ENCODE peak calls at places on chromosomes 4 and X, in ten cellular contexts. One of them, this sample, is unnamed.
A peak's percentile ranks its signal among the peaks of the same experiment; 100 is the strongest.

GRCh38 chrX:155632424-155633100 is 19.8 kb upstream of the TMLHE start:
- DNase-seq in cardiac fibroblast: peak; percentile 18
- DNase-seq in endothelial cell: no peak
- DNase-seq in upper lobe of right lung: no peak
- DNase-seq in OCI-LY7: no peak
- DNase-seq in GM20000: no peak
- DNase-seq in nephron progenitor cell: no peak
- DNase-seq in HFF-Myc: no peak
- DNase-seq in choroid plexus epithelial cell: peak; percentile 18
- DNase-seq in heart left ventricle: no peak
- DNase-seq in this sample: no peak

GRCh38 chr4:55475394-55476243 is 71.1 kb downstream of the CLOCK start:
- DNase-seq in cardiac fibroblast: peak; percentile 77
- DNase-seq in endothelial cell: no peak
- DNase-seq in upper lobe of right lung: no peak
- DNase-seq in OCI-LY7: no peak
- DNase-seq in GM20000: no peak
- DNase-seq in nephron progenitor cell: no peak
- DNase-seq in HFF-Myc: peak; percentile 7
- DNase-seq in choroid plexus epithelial cell: peak; percentile 72
- DNase-seq in heart left ventricle: no peak
- DNase-seq in this sample: no peak

GRCh38 chr4:11418610-11419009 is 10.1 kb downstream of the HS3ST1 start:
- DNase-seq in cardiac fibroblast: no peak
- DNase-seq in endothelial cell: peak; percentile 26
- DNase-seq in upper lobe of right lung: no peak
- DNase-seq in OCI-LY7: no peak
- DNase-seq in GM20000: no peak
- DNase-seq in nephron progenitor cell: no peak
- DNase-seq in HFF-Myc: no peak
- DNase-seq in choroid plexus epithelial cell: no peak
- DNase-seq in heart left ventricle: no peak
- DNase-seq in this sample: no peak

GRCh38 chr4:52963976-52964375 is 101.9 kb downstream of the RASL11B start:
- DNase-seq in cardiac fibroblast: no peak
- DNase-seq in endothelial cell: no peak
- DNase-seq in upper lobe of right lung: no peak
- DNase-seq in OCI-LY7: no peak
- DNase-seq in GM20000: no peak
- DNase-seq in nephron progenitor cell: no peak
- DNase-seq in HFF-Myc: no peak
- DNase-seq in choroid plexus epithelial cell: no peak
- DNase-seq in heart left ventricle: no peak
- DNase-seq in this sample: no peak

GRCh38 chr4:7782783-7783182 is 156.9 kb downstream of the AFAP1 start:
- DNase-seq in cardiac fibroblast: peak; percentile 55
- DNase-seq in endothelial cell: no peak
- DNase-seq in upper lobe of right lung: no peak
- DNase-seq in OCI-LY7: no peak
- DNase-seq in GM20000: no peak
- DNase-seq in nephron progenitor cell: no peak
- DNase-seq in HFF-Myc: no peak
- DNase-seq in choroid plexus epithelial cell: peak; percentile 59
- DNase-seq in heart left ventricle: no peak
- DNase-seq in this sample: no peak

GRCh38 chr4:18815779-18816173 is 794.2 kb upstream of the LCORL start:
- DNase-seq in cardiac fibroblast: no peak
- DNase-seq in endothelial cell: no peak
- DNase-seq in upper lobe of right lung: no peak
- DNase-seq in OCI-LY7: peak; percentile 35
- DNase-seq in GM20000: no peak
- DNase-seq in nephron progenitor cell: no peak
- DNase-seq in HFF-Myc: no peak
- DNase-seq in choroid plexus epithelial cell: no peak
- DNase-seq in heart left ventricle: no peak
- DNase-seq in this sample: no peak

GRCh38 chr4:2928242-2929155 is 34.7 kb downstream of the NOP14 start:
- DNase-seq in cardiac fibroblast: no peak
- DNase-seq in endothelial cell: no peak
- DNase-seq in upper lobe of right lung: peak; percentile 67
- DNase-seq in OCI-LY7: no peak
- DNase-seq in GM20000: no peak
- DNase-seq in nephron progenitor cell: no peak
- DNase-seq in HFF-Myc: no peak
- DNase-seq in choroid plexus epithelial cell: no peak
- DNase-seq in heart left ventricle: no peak
- DNase-seq in this sample: peak; percentile 70

GRCh38 chrX:9166566-9166909 is 132.6 kb upstream of the FAM9B start:
- DNase-seq in cardiac fibroblast: no peak
- DNase-seq in endothelial cell: no peak
- DNase-seq in upper lobe of right lung: no peak
- DNase-seq in OCI-LY7: no peak
- DNase-seq in GM20000: no peak
- DNase-seq in nephron progenitor cell: no peak
- DNase-seq in HFF-Myc: no peak
- DNase-seq in choroid plexus epithelial cell: no peak
- DNase-seq in heart left ventricle: no peak
- DNase-seq in this sample: no peak

GRCh38 chr4:41024556-41025491 is 189.5 kb downstream of the APBB2 start:
- DNase-seq in cardiac fibroblast: no peak
- DNase-seq in endothelial cell: no peak
- DNase-seq in upper lobe of right lung: no peak
- DNase-seq in OCI-LY7: peak; percentile 64
- DNase-seq in GM20000: no peak
- DNase-seq in nephron progenitor cell: no peak
- DNase-seq in HFF-Myc: no peak
- DNase-seq in choroid plexus epithelial cell: peak; percentile 33
- DNase-seq in heart left ventricle: no peak
- DNase-seq in this sample: no peak

GRCh38 chrX:53321943-53322497 is 40.6 kb upstream of the IQSEC2 start:
- DNase-seq in cardiac fibroblast: no peak
- DNase-seq in endothelial cell: no peak
- DNase-seq in upper lobe of right lung: no peak
- DNase-seq in OCI-LY7: no peak
- DNase-seq in GM20000: no peak
- DNase-seq in nephron progenitor cell: no peak
- DNase-seq in HFF-Myc: no peak
- DNase-seq in choroid plexus epithelial cell: no peak
- DNase-seq in heart left ventricle: no peak
- DNase-seq in this sample: no peak

GRCh38 chrX:41116948-41117347 is 31.7 kb downstream of the USP9X start:
- DNase-seq in cardiac fibroblast: no peak
- DNase-seq in endothelial cell: no peak
- DNase-seq in upper lobe of right lung: no peak
- DNase-seq in OCI-LY7: peak; percentile 39
- DNase-seq in GM20000: peak; percentile 24
- DNase-seq in nephron progenitor cell: no peak
- DNase-seq in HFF-Myc: no peak
- DNase-seq in choroid plexus epithelial cell: peak; percentile 36
- DNase-seq in heart left ventricle: no peak
- DNase-seq in this sample: no peak

GRCh38 chr4:54386270-54386669 is 157.2 kb downstream of the PDGFRA start:
- DNase-seq in cardiac fibroblast: no peak
- DNase-seq in endothelial cell: no peak
- DNase-seq in upper lobe of right lung: no peak
- DNase-seq in OCI-LY7: no peak
- DNase-seq in GM20000: no peak
- DNase-seq in nephron progenitor cell: no peak
- DNase-seq in HFF-Myc: no peak
- DNase-seq in choroid plexus epithelial cell: no peak
- DNase-seq in heart left ventricle: no peak
- DNase-seq in this sample: no peak

GRCh38 chr4:54384152-54384551 is 155.1 kb downstream of the PDGFRA start:
- DNase-seq in cardiac fibroblast: no peak
- DNase-seq in endothelial cell: no peak
- DNase-seq in upper lobe of right lung: no peak
- DNase-seq in OCI-LY7: no peak
- DNase-seq in GM20000: no peak
- DNase-seq in nephron progenitor cell: no peak
- DNase-seq in HFF-Myc: no peak
- DNase-seq in choroid plexus epithelial cell: no peak
- DNase-seq in heart left ventricle: no peak
- DNase-seq in this sample: no peak

GRCh38 chr4:54382623-54383022 is 153.5 kb downstream of the PDGFRA start:
- DNase-seq in cardiac fibroblast: no peak
- DNase-seq in endothelial cell: no peak
- DNase-seq in upper lobe of right lung: no peak
- DNase-seq in OCI-LY7: no peak
- DNase-seq in GM20000: no peak
- DNase-seq in nephron progenitor cell: no peak
- DNase-seq in HFF-Myc: no peak
- DNase-seq in choroid plexus epithelial cell: no peak
- DNase-seq in heart left ventricle: no peak
- DNase-seq in this sample: no peak

GRCh38 chr4:54386693-54387092 is 157.6 kb downstream of the PDGFRA start:
- DNase-seq in cardiac fibroblast: no peak
- DNase-seq in endothelial cell: no peak
- DNase-seq in upper lobe of right lung: no peak
- DNase-seq in OCI-LY7: no peak
- DNase-seq in GM20000: no peak
- DNase-seq in nephron progenitor cell: no peak
- DNase-seq in HFF-Myc: no peak
- DNase-seq in choroid plexus epithelial cell: no peak
- DNase-seq in heart left ventricle: no peak
- DNase-seq in this sample: no peak

DNA sequence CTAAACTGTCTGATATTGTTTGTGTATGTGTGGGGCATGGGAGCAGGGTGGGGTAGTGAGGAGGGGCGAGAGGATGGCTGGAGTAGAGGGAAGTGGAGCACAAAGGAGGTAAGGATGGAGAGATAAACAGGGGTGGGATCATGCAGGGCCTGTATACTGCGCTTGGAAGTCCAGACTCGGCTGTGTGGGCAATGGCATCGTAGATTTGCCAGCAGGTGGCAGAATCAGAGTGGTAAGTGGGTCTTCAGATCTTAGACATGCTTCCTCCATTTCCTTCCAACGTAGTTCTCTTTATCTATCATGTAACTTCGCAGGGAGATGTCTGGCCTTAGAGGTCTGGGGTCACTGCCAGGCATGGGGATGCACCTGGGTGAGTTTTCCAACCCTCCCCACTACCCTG is 155.5 kb downstream of the PDGFRA start:
- DNase-seq in cardiac fibroblast: peak; percentile 60
- DNase-seq in endothelial cell: peak; percentile 21
- DNase-seq in upper lobe of right lung: no peak
- DNase-seq in OCI-LY7: peak; percentile 7
- DNase-seq in GM20000: no peak
- DNase-seq in nephron progenitor cell: no peak
- DNase-seq in HFF-Myc: no peak
- DNase-seq in choroid plexus epithelial cell: peak; percentile 38
- DNase-seq in heart left ventricle: no peak
- DNase-seq in this sample: no peak
- TF ChIP-seq CTCF in cardiac fibroblast: peak; percentile 60
- TF ChIP-seq CTCF in endothelial cell: peak; percentile 15
- TF ChIP-seq CTCF in upper lobe of right lung: peak; percentile 37
- TF ChIP-seq CTCF in OCI-LY7: peak; percentile 51
- TF ChIP-seq CTCF in GM20000: peak; percentile 4
- TF ChIP-seq CTCF in nephron progenitor cell: no peak
- TF ChIP-seq CTCF in HFF-Myc: peak; percentile 35
- TF ChIP-seq CTCF in choroid plexus epithelial cell: peak; percentile 42
- TF ChIP-seq CTCF in heart left ventricle: peak; percentile 34
- TF ChIP-seq CTCF in this sample: peak; percentile 78

GRCh38 chrX:23079347-23079746 is 79.6 kb downstream of the DDX53 start:
- DNase-seq in cardiac fibroblast: no peak
- DNase-seq in endothelial cell: no peak
- DNase-seq in upper lobe of right lung: no peak
- DNase-seq in OCI-LY7: no peak
- DNase-seq in GM20000: no peak
- DNase-seq in nephron progenitor cell: no peak
- DNase-seq in HFF-Myc: no peak
- DNase-seq in choroid plexus epithelial cell: no peak
- DNase-seq in heart left ventricle: no peak
- DNase-seq in this sample: no peak
- TF ChIP-seq CTCF in cardiac fibroblast: peak; percentile 17
- TF ChIP-seq CTCF in endothelial cell: peak; percentile 38
- TF ChIP-seq CTCF in upper lobe of right lung: no peak
- TF ChIP-seq CTCF in OCI-LY7: peak; percentile 32
- TF ChIP-seq CTCF in GM20000: no peak
- TF ChIP-seq CTCF in nephron progenitor cell: no peak
- TF ChIP-seq CTCF in HFF-Myc: no peak
- TF ChIP-seq CTCF in choroid plexus epithelial cell: no peak
- TF ChIP-seq CTCF in heart left ventricle: peak; percentile 35
- TF ChIP-seq CTCF in this sample: peak; percentile 47

DNA sequence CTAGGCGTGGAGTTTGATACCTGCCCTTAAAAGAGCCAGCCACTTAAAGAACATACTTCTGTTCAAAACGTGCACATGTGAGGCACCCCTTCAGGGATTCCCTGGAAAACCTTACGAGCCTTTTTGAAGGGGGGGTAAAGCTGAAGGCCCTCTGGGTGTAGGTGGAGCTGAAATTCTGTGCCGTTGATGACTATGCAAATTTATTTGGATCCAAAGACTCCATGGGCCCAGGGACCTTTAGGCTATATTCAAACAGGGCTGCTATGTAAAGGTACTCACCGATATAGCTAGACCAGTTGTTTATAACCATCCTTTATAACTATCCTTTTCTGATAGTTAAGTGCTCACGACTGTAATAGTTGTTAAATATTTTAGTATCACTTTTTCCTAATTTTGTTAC is 40.3 kb upstream of the NFXL1 start:
- DNase-seq in cardiac fibroblast: no peak
- DNase-seq in endothelial cell: no peak
- DNase-seq in upper lobe of right lung: no peak
- DNase-seq in OCI-LY7: no peak
- DNase-seq in GM20000: no peak
- DNase-seq in nephron progenitor cell: no peak
- DNase-seq in HFF-Myc: no peak
- DNase-seq in choroid plexus epithelial cell: no peak
- DNase-seq in heart left ventricle: no peak
- DNase-seq in this sample: no peak
- TF ChIP-seq CTCF in cardiac fibroblast: no peak
- TF ChIP-seq CTCF in endothelial cell: no peak
- TF ChIP-seq CTCF in upper lobe of right lung: no peak
- TF ChIP-seq CTCF in OCI-LY7: no peak
- TF ChIP-seq CTCF in GM20000: no peak
- TF ChIP-seq CTCF in nephron progenitor cell: no peak
- TF ChIP-seq CTCF in HFF-Myc: no peak
- TF ChIP-seq CTCF in choroid plexus epithelial cell: no peak
- TF ChIP-seq CTCF in heart left ventricle: no peak
- TF ChIP-seq CTCF in this sample: no peak

DNA sequence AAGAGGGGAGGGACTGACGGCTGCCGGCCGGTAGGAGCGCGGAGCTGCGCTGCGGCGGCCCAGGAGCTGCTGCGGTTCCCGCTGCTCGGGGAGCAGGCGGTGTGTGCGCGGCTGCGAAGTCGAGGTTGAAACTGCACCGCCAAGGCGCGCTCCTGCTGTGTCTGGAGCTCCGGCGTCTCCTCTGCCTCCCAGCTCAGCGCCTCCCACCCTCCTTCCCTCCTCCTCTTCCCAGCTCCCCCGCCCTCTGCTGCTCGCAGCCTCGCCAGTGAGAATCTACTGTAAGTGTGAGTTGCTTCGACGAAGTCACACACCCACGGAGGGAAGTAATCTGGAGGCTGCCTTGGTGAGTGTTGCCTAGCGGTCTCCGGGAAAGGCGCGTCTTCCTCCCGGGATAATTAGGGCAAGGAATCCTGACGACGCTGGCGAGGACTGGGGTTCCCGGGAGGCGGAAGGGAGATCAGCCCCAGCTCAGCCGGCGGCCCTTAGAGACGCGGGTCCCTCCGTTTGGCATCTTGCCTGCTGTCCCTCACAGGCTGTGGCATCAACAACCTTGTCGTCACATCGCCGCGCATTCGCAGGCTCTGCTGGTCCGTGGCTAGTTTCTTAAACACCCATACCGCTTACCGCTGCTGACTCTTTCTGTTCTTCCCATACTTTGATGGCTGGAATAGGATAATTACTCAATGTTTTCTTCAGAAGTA is at the start of gene EPHA5:
- DNase-seq in cardiac fibroblast: peak; percentile 70
- DNase-seq in endothelial cell: peak; percentile 67
- DNase-seq in upper lobe of right lung: peak; percentile 72
- DNase-seq in OCI-LY7: no peak
- DNase-seq in GM20000: peak; percentile 11
- DNase-seq in nephron progenitor cell: peak; percentile 83
- DNase-seq in HFF-Myc: no peak
- DNase-seq in choroid plexus epithelial cell: peak; percentile 90
- DNase-seq in heart left ventricle: peak; percentile 57
- DNase-seq in this sample: peak; percentile 97
- TF ChIP-seq CTCF in cardiac fibroblast: no peak
- TF ChIP-seq CTCF in endothelial cell: no peak
- TF ChIP-seq CTCF in upper lobe of right lung: no peak
- TF ChIP-seq CTCF in OCI-LY7: no peak
- TF ChIP-seq CTCF in GM20000: no peak
- TF ChIP-seq CTCF in nephron progenitor cell: peak; percentile 23
- TF ChIP-seq CTCF in HFF-Myc: no peak
- TF ChIP-seq CTCF in choroid plexus epithelial cell: peak; percentile 29
- TF ChIP-seq CTCF in heart left ventricle: no peak
- TF ChIP-seq CTCF in this sample: peak; percentile 53